ENCODE peak calls at places on chromosomes 6 and 20, in ten cellular contexts. B is T-helper 2 cell, R is lower lobe of right lung, T is progenitor cell of endocrine pancreas, C is NCI-H2081, M is heart left ventricle, Y is HTR-8/SVneo, G is anterior cingulate cortex, F is iris pigment epithelial cell, X is neural progenitor cell. S is an unnamed sample.

GRCh38 chr20:4227085-4227821 is 211.9 kb upstream of the RNF24 start:
- DNase-seq in T (no peak), B (no peak), Y (no peak), G (no peak), X (peak), M (peak), C (no peak), R (no peak), F (peak), S (no peak)

GRCh38 chr6:12866422-12867029 is 150.0 kb downstream of the PHACTR1 start:
- DNase-seq in X (no peak), M (no peak), C (no peak), R (no peak), F (no peak), B (no peak), Y (no peak), T (no peak), G (no peak), S (no peak)

GRCh38 chr6:21846541-21847451 is 253.2 kb downstream of the SOX4 start:
- DNase-seq in M (no peak), G (no peak), F (peak), X (peak), C (peak), B (peak), R (no peak), T (peak), Y (no peak), S (no peak)

GRCh38 chr6:22664968-22665367 is 95.6 kb downstream of the HDGFL1 start:
- DNase-seq in F (no peak), B (no peak), T (no peak), X (no peak), R (no peak), G (no peak), M (no peak), Y (no peak), C (no peak), S (no peak)

GRCh38 chr20:17680128-17680835 is 1.8 kb downstream of the RRBP1 start:
- DNase-seq in F (peak), Y (peak), T (no peak), G (no peak), X (peak), B (no peak), C (no peak), R (peak), M (peak), S (no peak)

GRCh38 chr20:2217857-2218529 is 77.8 kb upstream of the TGM3 start:
- DNase-seq in M (no peak), F (no peak), T (no peak), R (no peak), G (no peak), C (no peak), Y (no peak), X (no peak), B (no peak), S (peak)

GRCh38 chr6:71489736-71490135 is 201.1 kb downstream of the OGFRL1 start:
- DNase-seq in F (peak), X (no peak), Y (peak), M (no peak), R (no peak), T (no peak), G (no peak), C (no peak), B (no peak), S (no peak)

GRCh38 chr6:109224107-109224875 is 129.0 kb downstream of the CEP57L1 start:
- DNase-seq in Y (no peak), X (no peak), R (no peak), C (no peak), T (no peak), G (no peak), F (no peak), B (no peak), M (no peak), S (no peak)

GRCh38 chr6:35181933-35182612 is 31.7 kb upstream of the SCUBE3 start:
- DNase-seq in G (no peak), F (peak), R (peak), B (no peak), T (no peak), M (peak), Y (peak), C (no peak), X (peak), S (no peak)

GRCh38 chr20:3795511-3796468 is at the start of gene CDC25B:
- DNase-seq in C (peak), T (peak), B (peak), X (peak), Y (peak), G (peak), R (peak), M (peak), F (peak), S (peak)

GRCh38 chr6:157711060-157711459 is 112.0 kb upstream of the SNX9 start:
- DNase-seq in G (no peak), T (no peak), X (no peak), B (no peak), M (no peak), Y (no peak), F (no peak), C (no peak), R (no peak), S (no peak)

GRCh38 chr6:54747955-54748354 is 98.6 kb upstream of the FAM83B start:
- DNase-seq in B (no peak), R (no peak), C (no peak), M (no peak), G (no peak), X (no peak), F (no peak), Y (no peak), T (no peak), S (no peak)

GRCh38 chr6:45625191-45625664 is 247.5 kb upstream of the SUPT3H start:
- DNase-seq in R (no peak), Y (no peak), F (peak), T (no peak), B (peak), X (no peak), G (no peak), C (no peak), M (no peak), S (no peak)